ENCODE peak calls at places on chromosomes 1 and 21, in eight cellular contexts. K, W, Y, J, A, T, P and F are unnamed samples.

GRCh38 chr1:226566234-226566633 is 17.7 kb downstream of the STUM start:
- DNase-seq in K (no peak), W (no peak), Y (no peak), J (no peak), A (no peak), T (no peak), P (no peak), F (no peak)

GRCh38 chr21:32256873-32257620 is 21.8 kb downstream of the MIS18A start:
- DNase-seq in K (peak), W (peak), Y (peak), J (peak), A (no peak), T (no peak), P (peak), F (no peak)

GRCh38 chr21:10521091-10521598 is at the start of gene TPTE:
- DNase-seq in K (no peak), W (no peak), Y (no peak), J (no peak), A (no peak), T (no peak), P (no peak), F (no peak)

GRCh38 chr1:218436997-218437396 is 91.9 kb downstream of the TGFB2 start:
- DNase-seq in K (no peak), W (no peak), Y (no peak), J (no peak), A (no peak), T (no peak), P (no peak), F (no peak)

GRCh38 chr1:115706774-115707425 is 61.6 kb downstream of the CASQ2 start:
- DNase-seq in K (peak), W (no peak), Y (no peak), J (no peak), A (peak), T (peak), P (no peak), F (no peak)

GRCh38 chr1:174276087-174276486 is 116.8 kb downstream of the RABGAP1L start:
- DNase-seq in K (no peak), W (no peak), Y (no peak), J (no peak), A (no peak), T (no peak), P (no peak), F (no peak)

GRCh38 chr1:231397882-231398671 is 24.0 kb downstream of the EGLN1 start:
- DNase-seq in K (no peak), W (no peak), Y (no peak), J (no peak), A (no peak), T (no peak), P (no peak), F (no peak)

GRCh38 chr1:15070145-15070748 is 83.3 kb upstream of the TMEM51 start:
- DNase-seq in K (no peak), W (no peak), Y (no peak), J (no peak), A (no peak), T (no peak), P (no peak), F (no peak)

GRCh38 chr1:218646288-218646687 is 301.2 kb downstream of the TGFB2 start:
- DNase-seq in K (no peak), W (no peak), Y (no peak), J (no peak), A (no peak), T (no peak), P (no peak), F (no peak)

GRCh38 chr21:20086508-20086907 is 911.7 kb upstream of the NCAM2 start:
- DNase-seq in K (no peak), W (no peak), Y (no peak), J (no peak), A (no peak), T (no peak), P (no peak), F (no peak)

DNA sequence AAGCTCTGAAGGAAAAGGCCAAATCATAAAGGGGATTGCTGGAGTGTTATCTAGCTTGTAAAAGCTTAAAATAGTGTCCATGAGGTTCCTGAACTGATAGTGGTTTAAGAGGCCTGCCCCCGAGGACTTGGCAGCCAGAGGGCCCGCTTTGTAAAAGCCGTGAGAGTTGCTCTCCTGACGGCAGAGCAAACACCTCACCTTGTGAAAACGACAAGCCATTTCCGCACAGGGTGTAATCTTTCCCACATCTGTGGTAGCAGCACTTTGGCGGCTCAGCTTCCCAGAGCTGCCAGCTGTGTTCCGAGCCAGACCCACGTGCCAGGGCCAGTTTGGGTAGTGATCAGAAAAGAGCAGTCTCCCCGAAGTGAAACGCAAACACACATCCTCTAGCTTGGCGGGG is 37.0 kb downstream of the SERBP1 start:
- DNase-seq in K (no peak), W (no peak), Y (peak), J (no peak), A (no peak), T (no peak), P (peak), F (no peak)
- TF ChIP-seq CTCF in K (no peak), W (no peak), Y (no peak), J (no peak), A (no peak), T (no peak), P (no peak), F (no peak)

GRCh38 chr1:52145137-52145536 is 3.2 kb downstream of the ZFYVE9 start:
- DNase-seq in K (no peak), W (no peak), Y (no peak), J (no peak), A (no peak), T (no peak), P (no peak), F (no peak)

GRCh38 chr1:52140633-52141512 is 1.0 kb upstream of the ZFYVE9 start:
- DNase-seq in K (no peak), W (no peak), Y (no peak), J (no peak), A (no peak), T (no peak), P (no peak), F (no peak)

GRCh38 chr1:52139817-52140540 is 1.9 kb upstream of the ZFYVE9 start:
- DNase-seq in K (peak), W (no peak), Y (no peak), J (no peak), A (no peak), T (peak), P (no peak), F (no peak)

GRCh38 chr1:52142220-52143153 is 598 bp downstream of the ZFYVE9 start:
- DNase-seq in K (peak), W (no peak), Y (peak), J (peak), A (peak), T (peak), P (peak), F (no peak)

GRCh38 chr1:52141513-52142219 is at the start of gene ZFYVE9:
- DNase-seq in K (peak), W (peak), Y (peak), J (peak), A (peak), T (peak), P (peak), F (peak)
- TF ChIP-seq CTCF in K (no peak), W (peak), Y (peak), J (peak), A (peak), T (peak), P (peak), F (no peak)

GRCh38 chr1:117657031-117657430 is 51.2 kb downstream of the TENT5C start:
- DNase-seq in K (peak), W (no peak), Y (no peak), J (no peak), A (peak), T (no peak), P (no peak), F (no peak)
- TF ChIP-seq CTCF in K (no peak), W (no peak), Y (no peak), J (no peak), A (no peak), T (no peak), P (no peak), F (no peak)

DNA sequence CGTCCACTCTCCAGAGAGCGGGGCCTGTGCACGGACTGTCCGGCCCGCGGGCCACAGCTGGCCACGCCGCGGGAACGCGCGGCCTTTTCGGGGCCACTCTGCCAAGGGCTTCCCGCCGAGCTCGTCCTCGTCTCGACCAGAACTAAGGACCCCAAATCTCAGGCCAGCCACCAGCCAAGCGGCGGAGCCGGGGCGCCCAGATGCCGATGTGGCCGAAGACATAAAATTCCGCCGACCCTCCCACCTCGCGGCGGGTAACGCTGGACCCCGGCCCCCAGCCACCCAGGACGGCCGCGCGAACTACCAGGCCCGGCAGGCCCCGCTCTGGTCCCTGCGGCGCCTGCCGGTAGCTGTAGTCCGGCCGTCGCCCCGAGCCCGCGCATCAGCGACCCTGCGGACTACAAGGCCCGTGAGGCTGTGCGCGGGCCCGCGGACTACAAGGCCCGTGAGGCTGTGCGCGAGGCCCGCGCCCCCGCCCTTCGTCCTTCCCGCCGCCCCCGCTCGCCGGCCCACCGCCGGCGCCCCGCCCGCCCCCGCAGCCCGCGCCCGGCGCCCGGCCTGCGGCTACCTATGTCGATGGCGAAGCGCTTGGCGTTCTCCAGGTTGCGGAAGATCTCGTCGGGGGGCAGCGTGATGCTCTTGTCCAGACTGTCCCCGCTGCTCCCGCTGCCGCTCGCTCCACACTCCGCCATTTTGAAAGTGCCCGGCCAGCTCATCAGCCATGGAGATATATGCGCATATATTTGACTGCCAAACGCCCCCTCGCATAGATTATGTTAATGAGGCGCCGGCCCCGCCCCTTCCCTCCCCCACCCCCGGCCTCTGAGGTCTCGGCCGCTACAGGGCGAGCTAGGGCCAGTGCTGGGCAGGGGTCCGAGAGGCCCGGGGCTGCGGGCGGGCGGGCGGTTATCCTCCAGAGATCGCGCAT is at the start of gene PANK4:
- DNase-seq in K (peak), W (peak), Y (peak), J (peak), A (peak), T (peak), P (peak), F (peak)
- TF ChIP-seq CTCF in K (no peak), W (no peak), Y (no peak), J (no peak), A (no peak), T (no peak), P (no peak), F (no peak)